ENCODE peak calls at places on chromosomes 2 and 18, in nine cellular contexts. D is cardiac fibroblast, L is tibial artery, A is GM12864, Q is mucosa of descending colon, U is IMR-90, I is psoas muscle, B is ovary, R is endothelial cell. M is an unnamed sample.

GRCh38 chr2:121242976-121243375 is 42.0 kb downstream of the TFCP2L1 start:
- DNase-seq in L (no peak), B (no peak), D (no peak), A (no peak), R (no peak), Q (no peak), I (no peak), U (no peak), M (no peak)

GRCh38 chr2:226877491-226877890 is 41.6 kb downstream of the RHBDD1 start:
- DNase-seq in L (no peak), R (no peak), B (no peak), A (no peak), Q (no peak), U (no peak), I (no peak), D (no peak), M (no peak)

GRCh38 chr18:34549367-34549766 is 160.7 kb upstream of the DTNA start:
- DNase-seq in B (no peak), L (no peak), D (no peak), Q (no peak), R (no peak), U (no peak), A (no peak), I (no peak), M (no peak)

GRCh38 chr2:236001166-236001828 is 166.9 kb downstream of the GBX2 start:
- DNase-seq in D (no peak), R (no peak), B (no peak), Q (no peak), U (no peak), I (no peak), L (no peak), A (no peak), M (no peak)

GRCh38 chr2:18413794-18414396 is 146.6 kb downstream of the RDH14 start:
- DNase-seq in A (no peak), D (peak; percentile 92), Q (peak; percentile 18), U (peak; percentile 89), B (peak; percentile 51), I (no peak), R (no peak), L (peak; percentile 55), M (no peak)

GRCh38 chr2:675460-675859 is 1.7 kb downstream of the TMEM18 start:
- DNase-seq in L (no peak), B (no peak), R (no peak), A (no peak), D (no peak), I (peak; percentile 58), U (peak; percentile 23), Q (no peak), M (no peak)

GRCh38 chr2:101551489-101551888 is 76.6 kb upstream of the RFX8 start:
- DNase-seq in U (no peak), B (no peak), I (no peak), A (no peak), R (no peak), D (no peak), Q (no peak), L (no peak), M (no peak)

GRCh38 chr2:235669269-235669831 is 175.5 kb downstream of the AGAP1 start:
- DNase-seq in I (peak; percentile 86), B (peak; percentile 64), R (peak; percentile 76), D (peak; percentile 73), U (peak; percentile 58), L (peak; percentile 45), Q (peak; percentile 79), A (no peak), M (no peak)

GRCh38 chr2:162063281-162063680 is 10.7 kb downstream of the DPP4 start:
- DNase-seq in U (no peak), D (no peak), R (no peak), I (no peak), L (no peak), Q (no peak), B (no peak), A (no peak), M (no peak)

GRCh38 chr2:137050949-137051348 is 285.6 kb downstream of the THSD7B start:
- DNase-seq in B (no peak), U (no peak), L (no peak), Q (no peak), R (no peak), I (no peak), A (no peak), D (peak; percentile 10), M (no peak)

GRCh38 chr2:143161982-143162837 is 33.0 kb downstream of the ARHGAP15 start:
- DNase-seq in B (peak; percentile 46), R (peak; percentile 44), I (no peak), U (peak; percentile 58), L (peak; percentile 23), A (peak; percentile 49), Q (peak; percentile 39), D (peak; percentile 45), M (no peak)

GRCh38 chr18:23240609-23240930 is 105.3 kb downstream of the CABLES1 start:
- DNase-seq in B (no peak), R (no peak), D (no peak), I (no peak), L (no peak), U (no peak), A (no peak), Q (no peak), M (no peak)

GRCh38 chr2:86023366-86023712 is 82.3 kb downstream of the POLR1A start:
- DNase-seq in D (no peak), B (no peak), U (no peak), R (no peak), Q (no peak), L (no peak), I (no peak), A (no peak), M (no peak)

GRCh38 chr2:86026744-86027065 is 79.0 kb downstream of the POLR1A start:
- DNase-seq in D (no peak), B (no peak), A (no peak), U (no peak), I (no peak), Q (no peak), R (no peak), L (no peak), M (no peak)

GRCh38 chr2:86025976-86026743 is 79.5 kb downstream of the POLR1A start:
- DNase-seq in L (no peak), U (no peak), Q (no peak), I (peak; percentile 48), R (no peak), A (no peak), D (no peak), B (no peak), M (no peak)

GRCh38 chr2:86027196-86027912 is 78.3 kb downstream of the POLR1A start:
- DNase-seq in D (no peak), U (no peak), A (no peak), R (no peak), Q (no peak), I (peak; percentile 41), L (no peak), B (no peak), M (no peak)

DNA sequence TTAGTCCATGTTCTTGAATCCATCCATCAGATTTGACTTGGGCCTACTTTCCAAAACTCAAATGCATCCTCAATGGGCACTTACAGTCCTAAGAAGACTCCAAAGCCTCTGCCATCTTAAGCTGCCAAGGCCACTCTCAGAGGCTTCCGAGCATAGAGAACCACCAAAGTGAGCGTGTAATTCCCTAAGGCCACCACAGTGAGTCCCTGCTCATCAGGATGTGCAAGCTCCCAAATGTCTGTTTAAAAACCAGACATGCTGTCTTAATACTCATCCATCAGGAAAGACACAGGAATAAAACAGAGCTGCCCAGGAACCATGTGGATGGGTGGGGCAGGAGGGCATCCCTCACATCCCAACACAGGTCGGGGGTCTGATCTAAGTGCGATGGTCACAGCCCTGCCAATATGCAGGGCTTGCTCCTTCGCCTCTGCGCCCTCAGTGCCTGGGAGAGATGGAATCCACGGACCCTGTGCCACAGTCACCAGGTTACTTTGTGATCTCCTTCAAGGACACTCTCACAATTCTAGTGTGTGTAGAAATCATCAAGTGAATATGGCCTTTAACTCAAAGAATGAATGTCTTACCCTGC is 80.4 kb downstream of the POLR1A start:
- DNase-seq in Q (no peak), I (peak; percentile 35), D (no peak), A (no peak), R (no peak), L (no peak), U (no peak), B (no peak), M (no peak)
- TF ChIP-seq CTCF in Q (no peak), I (no peak), D (no peak), A (peak; percentile 10), R (no peak), L (no peak), U (no peak), B (no peak), M (no peak)

DNA sequence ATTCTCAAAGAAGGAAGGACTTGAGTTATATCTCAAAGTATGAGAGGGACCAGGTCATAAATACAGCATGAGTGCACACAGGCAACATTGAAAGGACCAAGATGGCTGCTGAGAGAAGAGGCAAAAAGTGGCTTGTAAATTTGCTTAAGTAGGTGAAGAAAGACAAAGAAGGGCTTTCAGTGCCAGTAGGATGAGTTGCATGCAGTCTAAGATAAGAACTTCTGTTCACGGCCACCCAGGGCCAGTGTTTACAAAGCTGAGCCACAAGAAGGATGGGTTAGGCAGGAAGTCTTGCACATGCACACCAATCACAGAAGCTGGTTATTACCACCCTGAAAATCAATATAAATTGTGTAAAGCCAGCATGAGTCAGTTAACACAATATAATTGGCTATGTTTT is 3.1 kb upstream of the ABCB11 start:
- DNase-seq in Q (no peak), U (no peak), A (no peak), R (no peak), I (no peak), B (no peak), L (no peak), D (peak; percentile 36), M (no peak)
- TF ChIP-seq CTCF in Q (no peak), U (no peak), A (no peak), R (no peak), I (no peak), B (no peak), L (no peak), D (no peak), M (no peak)

DNA sequence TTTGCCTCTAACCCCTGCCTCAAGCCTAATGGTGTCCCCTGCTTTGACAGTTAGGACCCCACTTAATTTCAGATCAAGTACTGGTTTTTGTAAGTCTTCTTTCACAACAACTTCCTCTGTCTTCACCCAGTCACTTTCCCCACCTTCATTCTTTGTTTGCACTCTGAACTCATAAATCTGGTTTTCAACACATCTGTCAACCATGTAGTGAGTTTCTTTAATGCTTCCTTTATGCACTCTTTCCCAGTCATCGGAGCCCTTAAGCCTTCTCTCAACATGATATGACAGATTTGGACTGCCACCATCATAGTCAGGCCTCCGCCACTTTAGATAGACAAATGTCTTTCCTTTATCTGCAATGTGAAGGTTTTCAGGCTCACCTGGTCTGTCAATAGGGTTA is 109.1 kb downstream of the PLEKHA3 start:
- DNase-seq in A (no peak), L (no peak), D (no peak), R (no peak), Q (no peak), B (no peak), U (no peak), I (no peak), M (no peak)
- TF ChIP-seq CTCF in A (no peak), L (no peak), D (no peak), R (no peak), Q (no peak), B (no peak), U (no peak), I (no peak), M (no peak)

DNA sequence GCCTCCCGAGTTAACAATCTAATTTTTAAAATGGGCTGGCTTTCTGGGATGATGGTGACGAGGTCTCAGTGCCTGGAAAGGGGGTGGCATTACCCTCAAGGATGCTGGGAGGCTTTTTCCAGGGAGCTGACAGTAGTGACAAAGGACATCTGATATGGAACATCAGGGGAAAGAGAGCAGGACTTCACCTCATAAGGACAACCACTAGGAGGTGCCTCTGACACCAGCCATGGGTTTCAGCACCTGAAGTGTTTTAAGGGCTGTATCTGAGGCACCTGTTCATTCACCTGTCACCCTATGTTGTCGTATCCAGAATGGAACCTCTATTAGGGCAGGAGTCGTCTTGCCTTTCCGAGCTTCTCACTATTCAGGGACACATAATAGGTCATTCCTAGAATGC is 10.8 kb downstream of the IL36B start:
- DNase-seq in U (no peak), D (no peak), A (no peak), Q (no peak), L (no peak), I (no peak), R (no peak), B (no peak), M (no peak)
- TF ChIP-seq CTCF in U (no peak), D (no peak), A (peak; percentile 44), Q (no peak), L (no peak), I (no peak), R (no peak), B (no peak), M (no peak)